ENCODE peak calls at places on chromosomes 3 and 15, in six cellular contexts. T is fibroblast of lung, Z is bronchial epithelial cell, I is HFF-Myc, C is breast epithelium, D is A549. W is an unnamed sample.

GRCh38 chr3:64161481-64161952 is 63.7 kb downstream of the PRICKLE2 start:
- DNase-seq in I (no peak), T (peak; percentile 48), Z (peak; percentile 64), D (no peak), C (no peak), W (peak; percentile 42)

GRCh38 chr3:25429960-25430941 is 2.2 kb downstream of the RARB start:
- DNase-seq in D (no peak), I (no peak), T (no peak), C (no peak), Z (peak; percentile 32), W (no peak)

GRCh38 chr3:119395923-119396358 is 67.5 kb downstream of the TMEM39A start:
- DNase-seq in D (no peak), T (no peak), Z (no peak), I (no peak), C (no peak), W (no peak)

GRCh38 chr3:197154-197855 is 742 bp downstream of the CHL1 start:
- DNase-seq in C (peak; percentile 53), Z (no peak), I (no peak), D (peak; percentile 7), T (no peak), W (no peak)

GRCh38 chr15:66323312-66323928 is 30.1 kb downstream of the DIS3L start:
- DNase-seq in Z (no peak), I (no peak), C (no peak), T (no peak), D (no peak), W (no peak)

GRCh38 chr3:116001063-116001765 is 377.9 kb downstream of the GAP43 start:
- DNase-seq in D (no peak), Z (peak; percentile 40), T (peak; percentile 17), I (no peak), C (no peak), W (no peak)

GRCh38 chr3:58144478-58145142 is 66.2 kb downstream of the DNASE1L3 start:
- DNase-seq in C (no peak), I (no peak), Z (no peak), D (no peak), T (no peak), W (no peak)

GRCh38 chr3:64023861-64024223 is 548 bp upstream of the PSMD6 start:
- DNase-seq in D (no peak), T (peak; percentile 36), C (no peak), I (no peak), Z (no peak), W (no peak)

GRCh38 chr15:86691091-86691490 is 611.4 kb downstream of the AGBL1 start:
- DNase-seq in D (no peak), I (no peak), T (no peak), Z (no peak), C (no peak), W (no peak)

GRCh38 chr15:70833897-70834765 is 19.8 kb downstream of the LARP6 start:
- DNase-seq in D (peak; percentile 77), C (no peak), I (peak; percentile 76), T (peak; percentile 88), Z (peak; percentile 79), W (peak; percentile 60)
- H3K4me3 ChIP-seq in D (no peak overlapping the region), C (no peak overlapping the region), I (no peak overlapping the region), T (no peak overlapping the region), Z (no peak overlapping the region), W (no peak overlapping the region)

DNA sequence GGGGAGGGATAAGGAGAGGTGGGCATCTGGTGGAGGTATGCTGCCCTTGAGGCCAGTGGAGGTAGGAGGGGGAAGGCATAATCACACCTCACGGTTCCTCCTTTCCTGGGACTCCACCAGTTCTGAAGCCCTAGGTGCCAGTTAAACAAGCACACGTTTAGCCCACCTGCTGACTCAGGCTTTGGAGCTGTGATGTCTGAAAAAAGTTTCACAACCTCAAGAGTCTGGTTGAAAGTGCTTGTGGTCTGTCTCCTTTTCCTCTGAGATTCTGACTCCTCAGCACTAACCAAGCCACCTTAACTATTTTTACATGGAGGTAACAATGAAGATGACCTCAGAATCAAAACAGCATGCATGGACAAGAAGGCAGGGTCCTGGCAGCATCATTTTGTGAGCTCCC is 23.0 kb downstream of the HPS3 start:
- DNase-seq in I (no peak), Z (peak; percentile 84), D (no peak), C (no peak), T (peak; percentile 19), W (peak; percentile 54)
- H3K4me3 ChIP-seq in I (no peak overlapping the region), Z (no peak overlapping the region), D (no peak overlapping the region), C (no peak overlapping the region), T (no peak overlapping the region), W (no peak overlapping the region)

DNA sequence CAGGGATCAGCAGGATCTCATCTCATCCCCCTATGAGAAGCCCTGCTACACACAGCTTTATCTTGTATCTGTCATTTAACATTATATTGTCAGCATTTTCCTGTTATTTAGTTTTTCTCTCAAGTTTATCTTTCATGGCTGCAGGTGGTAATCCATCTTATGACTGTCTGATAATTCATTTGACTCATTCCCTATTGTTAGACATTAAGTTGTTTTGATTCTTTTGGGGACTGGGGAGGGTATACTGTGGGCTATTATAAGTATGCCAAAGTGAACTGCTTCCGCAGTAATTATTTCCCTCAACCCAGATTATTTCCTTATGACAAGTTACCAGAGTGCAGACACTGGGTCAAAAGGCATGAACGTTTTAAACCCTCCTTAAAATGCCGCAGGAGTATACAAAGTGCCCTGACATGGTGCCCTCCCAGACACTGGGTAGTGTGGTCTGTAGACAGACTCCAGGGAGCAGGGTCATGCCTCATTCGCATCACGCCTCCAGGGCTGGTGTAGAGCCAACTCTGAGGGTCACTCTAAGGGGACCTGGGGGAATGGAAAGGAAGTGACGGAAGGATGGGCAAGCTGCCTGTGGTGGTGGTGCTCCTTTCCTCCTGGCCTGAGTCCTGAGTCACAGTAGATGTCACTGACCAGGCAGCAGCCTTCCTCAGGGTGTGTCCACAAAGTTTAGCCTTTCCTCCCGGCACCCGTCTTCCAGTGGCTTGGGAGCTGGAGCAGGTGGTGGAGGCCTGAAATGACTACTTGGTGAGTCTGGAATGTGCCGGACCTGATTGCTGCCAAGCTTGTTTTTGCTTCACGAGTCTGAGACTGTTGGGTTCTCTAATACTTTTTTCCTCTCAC is 11.6 kb downstream of the GPR160 start:
- DNase-seq in D (no peak), Z (peak; percentile 35), T (peak; percentile 28), C (peak; percentile 64), I (no peak), W (no peak)
- H3K4me3 ChIP-seq in D (no peak overlapping the region), Z (no peak overlapping the region), T (no peak overlapping the region), C (no peak overlapping the region), I (no peak overlapping the region), W (no peak overlapping the region)

GRCh38 chr15:85685366-85685765 is 109.4 kb downstream of the KLHL25 start:
- DNase-seq in T (no peak), C (no peak), I (no peak), Z (no peak), D (no peak), W (no peak)
- H3K4me3 ChIP-seq in T (no peak overlapping the region), C (no peak overlapping the region), I (no peak overlapping the region), Z (no peak overlapping the region), D (no peak overlapping the region), W (no peak overlapping the region)

GRCh38 chr3:117192888-117193287 is 483.3 kb downstream of the TUSC7 start:
- DNase-seq in D (no peak), I (no peak), C (no peak), Z (no peak), T (no peak), W (no peak)
- H3K4me3 ChIP-seq in D (no peak overlapping the region), I (no peak overlapping the region), C (no peak overlapping the region), Z (no peak overlapping the region), T (no peak overlapping the region), W (no peak overlapping the region)

GRCh38 chr3:7305561-7305960 is 444.6 kb downstream of the GRM7 start:
- DNase-seq in C (no peak), Z (no peak), D (no peak), T (no peak), I (no peak), W (no peak)

GRCh38 chr3:7309707-7310106 is 448.8 kb downstream of the GRM7 start:
- DNase-seq in I (no peak), C (no peak), T (peak; percentile 62), Z (no peak), D (no peak), W (no peak)

GRCh38 chr3:7307410-7307809 is 446.5 kb downstream of the GRM7 start:
- DNase-seq in Z (no peak), T (peak; percentile 16), C (no peak), I (no peak), D (no peak), W (no peak)

DNA sequence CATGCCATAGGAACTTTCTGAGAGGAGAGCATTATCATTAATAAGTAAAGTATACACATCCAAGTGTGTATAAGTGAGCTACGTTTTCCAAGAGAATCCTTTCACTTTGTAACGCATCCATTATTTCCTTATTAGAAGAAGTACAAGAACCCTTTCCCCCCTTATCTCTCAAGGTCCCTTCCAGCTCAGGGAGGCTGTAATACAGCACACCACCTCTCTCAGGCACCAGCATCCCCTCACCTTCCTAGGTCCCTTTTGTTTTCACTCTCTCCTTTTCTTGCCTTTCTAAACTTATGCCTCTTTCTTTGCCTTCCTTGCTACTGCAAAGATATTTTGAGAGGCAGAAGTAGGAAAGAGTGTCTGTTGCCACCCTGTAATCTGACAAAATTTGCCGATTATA is 446.0 kb downstream of the GRM7 start:
- DNase-seq in Z (no peak), I (no peak), C (no peak), D (no peak), T (no peak), W (no peak)
- H3K4me3 ChIP-seq in Z (no peak overlapping the region), I (no peak overlapping the region), C (no peak overlapping the region), D (no peak overlapping the region), T (no peak overlapping the region), W (no peak overlapping the region)

W was measured in foreskin fibroblast.